ENCODE peak calls at places on chromosomes 4 and X, in five cellular contexts. One of them, this sample, is unnamed.

GRCh38 chrX:1468250-1468772 is 15.6 kb upstream of the ASMTL start:
- DNase-seq in K562: no peak
- DNase-seq in SK-N-SH: no peak
- DNase-seq in GM12878: peak; percentile 83
- DNase-seq in HepG2: no peak
- DNase-seq in this sample: no peak

GRCh38 chrX:76555816-76556215 is 128.3 kb downstream of the MAGEE1 start:
- DNase-seq in K562: peak; percentile 54
- DNase-seq in SK-N-SH: peak; percentile 2
- DNase-seq in GM12878: no peak
- DNase-seq in HepG2: peak; percentile 41
- DNase-seq in this sample: peak; percentile 33

GRCh38 chrX:68895339-68896250 is 66.8 kb downstream of the EFNB1 start:
- DNase-seq in K562: peak; percentile 5
- DNase-seq in SK-N-SH: peak; percentile 68
- DNase-seq in GM12878: no peak
- DNase-seq in HepG2: peak; percentile 3
- DNase-seq in this sample: no peak

GRCh38 chr4:77581724-77582123 is 23.9 kb upstream of the CXCL13 start:
- DNase-seq in K562: no peak
- DNase-seq in SK-N-SH: no peak
- DNase-seq in GM12878: no peak
- DNase-seq in HepG2: no peak
- DNase-seq in this sample: no peak

GRCh38 chr4:169051936-169052335 is 41.9 kb upstream of the CBR4 start:
- DNase-seq in K562: no peak
- DNase-seq in SK-N-SH: no peak
- DNase-seq in GM12878: no peak
- DNase-seq in HepG2: no peak
- DNase-seq in this sample: no peak

GRCh38 chrX:139246295-139246694 is 284.2 kb upstream of the F9 start:
- DNase-seq in K562: no peak
- DNase-seq in SK-N-SH: no peak
- DNase-seq in GM12878: no peak
- DNase-seq in HepG2: no peak
- DNase-seq in this sample: no peak

GRCh38 chr4:81215219-81215892 is at the start of gene PRKG2:
- DNase-seq in K562: no peak
- DNase-seq in SK-N-SH: no peak
- DNase-seq in GM12878: no peak
- DNase-seq in HepG2: no peak
- DNase-seq in this sample: no peak

GRCh38 chrX:36443007-36443406 is 523.5 kb downstream of the CFAP47 start:
- DNase-seq in K562: no peak
- DNase-seq in SK-N-SH: no peak
- DNase-seq in GM12878: no peak
- DNase-seq in HepG2: no peak
- DNase-seq in this sample: no peak

GRCh38 chr4:63325140-63325539 is 1084.1 kb downstream of the TECRL start:
- DNase-seq in K562: no peak
- DNase-seq in SK-N-SH: no peak
- DNase-seq in GM12878: no peak
- DNase-seq in HepG2: no peak
- DNase-seq in this sample: no peak

GRCh38 chr4:153099391-153100140 is 104.7 kb upstream of the TRIM2 start:
- DNase-seq in K562: no peak
- DNase-seq in SK-N-SH: no peak
- DNase-seq in GM12878: no peak
- DNase-seq in HepG2: no peak
- DNase-seq in this sample: no peak

DNA sequence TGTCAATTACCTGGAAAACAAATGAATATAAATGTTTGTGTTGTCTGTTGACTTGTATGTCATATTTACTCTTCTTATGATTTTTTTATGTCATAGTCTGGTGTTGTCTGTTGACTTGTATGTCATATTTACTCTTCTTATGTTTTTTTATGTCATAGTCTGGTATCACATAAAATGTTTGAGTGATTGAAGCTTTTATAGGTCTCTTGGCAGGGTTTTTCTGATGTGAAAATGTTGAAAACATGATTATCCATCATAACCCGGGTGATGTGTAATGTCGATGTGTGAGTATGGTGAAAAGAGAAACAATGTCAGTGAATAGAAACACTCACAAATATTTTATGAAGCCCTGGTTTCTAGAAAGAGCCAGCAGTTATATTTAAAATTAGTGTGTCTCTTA is 335.7 kb downstream of the BMPR1B start:
- DNase-seq in K562: no peak
- DNase-seq in SK-N-SH: no peak
- DNase-seq in GM12878: no peak
- DNase-seq in HepG2: no peak
- DNase-seq in this sample: no peak
- H3K4me3 ChIP-seq in K562: no peak overlapping the region
- H3K4me3 ChIP-seq in SK-N-SH: no peak overlapping the region
- H3K4me3 ChIP-seq in GM12878: no peak overlapping the region
- H3K4me3 ChIP-seq in HepG2: no peak overlapping the region
- H3K4me3 ChIP-seq in this sample: no peak overlapping the region

GRCh38 chrX:10611441-10612090 is 8.8 kb downstream of the MID1 start:
- DNase-seq in K562: no peak
- DNase-seq in SK-N-SH: no peak
- DNase-seq in GM12878: no peak
- DNase-seq in HepG2: no peak
- DNase-seq in this sample: no peak

GRCh38 chrX:10608099-10608498 is 12.3 kb downstream of the MID1 start:
- DNase-seq in K562: no peak
- DNase-seq in SK-N-SH: no peak
- DNase-seq in GM12878: no peak
- DNase-seq in HepG2: no peak
- DNase-seq in this sample: no peak

GRCh38 chrX:10607233-10607632 is 13.2 kb downstream of the MID1 start:
- DNase-seq in K562: no peak
- DNase-seq in SK-N-SH: no peak
- DNase-seq in GM12878: no peak
- DNase-seq in HepG2: no peak
- DNase-seq in this sample: no peak

GRCh38 chrX:10615931-10616780 is 4.2 kb downstream of the MID1 start:
- DNase-seq in K562: peak; percentile 50
- DNase-seq in SK-N-SH: peak; percentile 67
- DNase-seq in GM12878: no peak
- DNase-seq in HepG2: no peak
- DNase-seq in this sample: no peak

GRCh38 chrX:10612215-10612614 is 8.2 kb downstream of the MID1 start:
- DNase-seq in K562: no peak
- DNase-seq in SK-N-SH: no peak
- DNase-seq in GM12878: no peak
- DNase-seq in HepG2: no peak
- DNase-seq in this sample: no peak
- TF ChIP-seq ZBTB33 in K562: no peak
- TF ChIP-seq ZBTB33 in SK-N-SH: no peak
- TF ChIP-seq ZBTB33 in GM12878: no peak
- TF ChIP-seq ZBTB33 in HepG2: no peak
- TF ChIP-seq ZBTB33 in this sample: no peak

GRCh38 chrX:66046612-66047235 is 6.8 kb upstream of the VSIG4 start:
- DNase-seq in K562: peak; percentile 54
- DNase-seq in SK-N-SH: no peak
- DNase-seq in GM12878: peak; percentile 81
- DNase-seq in HepG2: no peak
- DNase-seq in this sample: no peak
- H3K4me1 ChIP-seq in K562: no peaks in the 10 kb centered on the region
- H3K4me1 ChIP-seq in SK-N-SH: no peaks in the 10 kb centered on the region
- H3K4me1 ChIP-seq in GM12878: peaks cover 36% of the 10 kb centered on the region
- H3K4me1 ChIP-seq in HepG2: no peaks in the 10 kb centered on the region
- H3K4me1 ChIP-seq in this sample: no peaks in the 10 kb centered on the region

GRCh38 chr4:69974646-69975045 is 9.1 kb upstream of the CSN2 start:
- DNase-seq in K562: no peak
- DNase-seq in SK-N-SH: no peak
- DNase-seq in GM12878: no peak
- DNase-seq in HepG2: no peak
- DNase-seq in this sample: no peak

DNA sequence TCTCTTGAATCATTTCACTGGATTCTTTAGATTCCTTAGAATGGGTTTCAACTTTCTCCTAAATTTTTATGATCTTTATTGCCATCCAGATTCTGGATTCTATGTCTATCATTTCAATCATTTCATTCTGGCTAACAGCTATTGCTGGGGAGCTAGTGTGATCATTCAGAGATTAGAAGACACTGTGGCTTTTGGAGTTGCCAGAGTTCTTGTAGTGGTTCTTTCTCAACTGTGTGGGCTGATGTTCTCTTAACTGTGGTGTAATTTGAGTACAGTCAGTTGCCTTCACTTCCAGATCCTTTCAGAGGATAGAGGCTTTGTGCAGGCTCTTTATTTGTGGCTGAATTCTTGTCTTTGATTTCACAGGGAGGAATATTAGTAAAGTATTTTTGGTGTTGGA is 12.1 kb upstream of the CSN2 start:
- DNase-seq in K562: no peak
- DNase-seq in SK-N-SH: no peak
- DNase-seq in GM12878: no peak
- DNase-seq in HepG2: no peak
- DNase-seq in this sample: no peak
- H3K4me3 ChIP-seq in K562: no peak overlapping the region
- H3K4me3 ChIP-seq in SK-N-SH: no peak overlapping the region
- H3K4me3 ChIP-seq in GM12878: no peak overlapping the region
- H3K4me3 ChIP-seq in HepG2: no peak overlapping the region
- H3K4me3 ChIP-seq in this sample: no peak overlapping the region

GRCh38 chr4:144562019-144562740 is 83.8 kb upstream of the HHIP start:
- DNase-seq in K562: no peak
- DNase-seq in SK-N-SH: no peak
- DNase-seq in GM12878: no peak
- DNase-seq in HepG2: no peak
- DNase-seq in this sample: no peak
- TF ChIP-seq ZBTB33 in K562: no peak
- TF ChIP-seq ZBTB33 in SK-N-SH: no peak
- TF ChIP-seq ZBTB33 in GM12878: no peak
- TF ChIP-seq ZBTB33 in HepG2: no peak
- TF ChIP-seq ZBTB33 in this sample: no peak

This sample was measured in HCT116.